ENCODE peak calls at places on chromosomes 7 and 10, in six cellular contexts. P is ovary, T is bronchial epithelial cell, X is right lobe of liver, S is tibial artery, B is tibial nerve. N is an unnamed sample.

GRCh38 chr10:117096559-117097201 is 41.4 kb downstream of the VAX1 start:
- DNase-seq in P (no peak), T (no peak), X (no peak), S (no peak), B (no peak), N (no peak)

GRCh38 chr10:43046288-43046991 is 30.4 kb upstream of the RET start:
- DNase-seq in P (peak; percentile 5), T (no peak), X (peak; percentile 31), S (peak; percentile 48), B (no peak), N (no peak)

GRCh38 chr10:33939892-33940291 is 605.4 kb upstream of the NRP1 start:
- DNase-seq in P (no peak), T (peak; percentile 20), X (no peak), S (no peak), B (no peak), N (no peak)

GRCh38 chr10:8670461-8670860 is 616.0 kb downstream of the GATA3 start:
- DNase-seq in P (no peak), T (peak; percentile 54), X (no peak), S (no peak), B (no peak), N (no peak)

GRCh38 chr10:76285012-76285411 is 853.6 kb downstream of the LRMDA start:
- DNase-seq in P (no peak), T (peak; percentile 96), X (no peak), S (no peak), B (no peak), N (peak; percentile 17)

GRCh38 chr10:33117816-33118215 is 159.8 kb upstream of the ITGB1 start:
- DNase-seq in P (no peak), T (no peak), X (no peak), S (no peak), B (no peak), N (no peak)

GRCh38 chr10:125037145-125037544 is 95.2 kb downstream of the ZRANB1 start:
- DNase-seq in P (no peak), T (peak; percentile 92), X (no peak), S (peak; percentile 88), B (no peak), N (peak; percentile 37)

GRCh38 chr7:44286182-44286617 is 39.2 kb downstream of the CAMK2B start:
- DNase-seq in P (peak; percentile 13), T (no peak), X (peak; percentile 39), S (peak; percentile 46), B (no peak), N (no peak)

GRCh38 chr7:139582671-139583155 is 59.2 kb downstream of the CLEC2L start:
- DNase-seq in P (no peak), T (no peak), X (no peak), S (no peak), B (no peak), N (no peak)

GRCh38 chr10:20059084-20059835 is 243.0 kb downstream of the PLXDC2 start:
- DNase-seq in P (no peak), T (peak; percentile 28), X (no peak), S (no peak), B (no peak), N (no peak)

GRCh38 chr7:91446819-91447218 is 182.6 kb downstream of the FZD1 start:
- DNase-seq in P (no peak), T (no peak), X (no peak), S (no peak), B (no peak), N (no peak)

GRCh38 chr7:63073286-63073685 is 925.4 kb upstream of the ZNF722 start:
- DNase-seq in P (no peak), T (no peak), X (peak; percentile 22), S (peak; percentile 34), B (no peak), N (no peak)

GRCh38 chr10:63819753-63820347 is 298.6 kb downstream of the REEP3 start:
- DNase-seq in P (peak; percentile 56), T (peak; percentile 58), X (peak; percentile 84), S (peak; percentile 81), B (peak; percentile 84), N (peak; percentile 41)

GRCh38 chr10:116892873-116893685 is 43.8 kb downstream of the ENO4 start:
- DNase-seq in P (no peak), T (peak; percentile 21), X (no peak), S (no peak), B (no peak), N (no peak)

GRCh38 chr10:49076741-49077521 is 38.4 kb downstream of the VSTM4 start:
- DNase-seq in P (no peak), T (no peak), X (no peak), S (no peak), B (no peak), N (no peak)

GRCh38 chr10:132784582-132785432 is 1.1 kb downstream of the NKX6-2 start:
- DNase-seq in P (no peak), T (no peak), X (no peak), S (no peak), B (no peak), N (no peak)
- H3K4me3 ChIP-seq in P (no peak overlapping the region), T (no peak overlapping the region), X (no peak overlapping the region), S (no peak overlapping the region), B (peak overlapping the region; percentile 5), N (no peak overlapping the region)

GRCh38 chr7:75881436-75882095 is 2.7 kb downstream of the RHBDD2 start:
- DNase-seq in P (no peak), T (no peak), X (no peak), S (no peak), B (no peak), N (no peak)
- H3K4me3 ChIP-seq in P (no peak overlapping the region), T (no peak overlapping the region), X (no peak overlapping the region), S (no peak overlapping the region), B (no peak overlapping the region), N (no peak overlapping the region)

GRCh38 chr10:14008648-14009072 is 322.1 kb downstream of the FRMD4A start:
- DNase-seq in P (no peak), T (no peak), X (no peak), S (no peak), B (no peak), N (no peak)
- H3K4me3 ChIP-seq in P (peak overlapping the region; percentile 28), T (no peak overlapping the region), X (peak overlapping the region; percentile 20), S (peak overlapping the region; percentile 38), B (peak overlapping the region; percentile 14), N (peak overlapping the region; percentile 49)

DNA sequence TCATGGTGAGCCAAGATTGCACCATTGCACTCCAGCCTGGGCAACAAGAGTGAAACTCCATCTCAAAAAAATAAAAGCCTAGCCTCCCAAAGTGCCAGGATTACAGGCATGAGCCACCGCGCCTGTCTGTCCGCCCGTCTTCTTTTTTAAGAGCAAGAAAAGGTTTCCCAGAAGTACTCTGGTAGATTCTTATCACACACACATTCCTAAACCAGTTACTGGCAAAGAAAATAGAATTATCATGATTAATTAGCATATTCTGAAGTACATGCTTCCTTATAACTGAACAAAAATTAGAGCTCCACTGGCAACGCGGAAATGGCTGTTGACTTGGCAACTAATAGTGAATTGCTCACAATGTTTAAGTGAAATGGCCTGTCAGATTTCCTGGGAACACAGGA is 87.0 kb downstream of the ADK start:
- DNase-seq in P (no peak), T (peak; percentile 60), X (no peak), S (no peak), B (no peak), N (no peak)
- H3K4me3 ChIP-seq in P (no peak overlapping the region), T (no peak overlapping the region), X (no peak overlapping the region), S (no peak overlapping the region), B (no peak overlapping the region), N (no peak overlapping the region)

N was measured in HFF-Myc.